ENCODE peak calls at places on chromosomes 3 and 15, in nine cellular contexts. B is IMR-90, W is heart left ventricle, Y is breast epithelium, G is sigmoid colon, Z is spleen, P is Peyer's patch, N is stomach, K is K562. V is an unnamed sample. For H3K27me3, the result is how much of the 10 kb centered on the place peaks cover.

GRCh38 chr3:15051531-15051930 is 13.6 kb downstream of the MRPS25 start:
- DNase-seq in N (peak), B (peak), G (no peak), Y (no peak), K (peak), W (no peak), P (peak), Z (peak), V (peak)

GRCh38 chr3:11717301-11717700 is 73.6 kb upstream of the VGLL4 start:
- DNase-seq in P (no peak), G (no peak), N (no peak), Y (no peak), K (no peak), Z (no peak), W (no peak), B (peak), V (no peak)

GRCh38 chr3:13235897-13236296 is 162.7 kb upstream of the IQSEC1 start:
- DNase-seq in W (no peak), N (no peak), P (no peak), B (no peak), G (no peak), K (no peak), Z (no peak), Y (no peak), V (no peak)

GRCh38 chr3:8536106-8537052 is 34.8 kb downstream of the LMCD1 start:
- DNase-seq in Y (no peak), G (no peak), N (no peak), P (no peak), Z (no peak), K (no peak), W (no peak), B (peak), V (no peak)

GRCh38 chr3:43187836-43188479 is 82.1 kb upstream of the POMGNT2 start:
- DNase-seq in N (no peak), B (no peak), Y (no peak), Z (no peak), W (no peak), G (no peak), P (no peak), K (no peak), V (no peak)

GRCh38 chr3:2883292-2883691 is 226.9 kb downstream of the IL5RA start:
- DNase-seq in Z (no peak), Y (no peak), N (no peak), G (no peak), K (no peak), B (no peak), P (no peak), W (no peak), V (no peak)

GRCh38 chr3:64184621-64185020 is 40.6 kb downstream of the PRICKLE2 start:
- DNase-seq in N (no peak), B (peak), G (no peak), P (no peak), K (no peak), Z (no peak), Y (no peak), W (no peak), V (no peak)

GRCh38 chr15:33374181-33375006 is 63.6 kb downstream of the RYR3 start:
- DNase-seq in B (no peak), N (no peak), P (no peak), G (no peak), Z (no peak), W (peak), K (no peak), Y (no peak), V (no peak)

GRCh38 chr3:151491525-151491924 is 30.7 kb upstream of the IGSF10 start:
- DNase-seq in P (no peak), W (no peak), B (no peak), K (no peak), Y (no peak), Z (no peak), N (no peak), G (no peak), V (no peak)

GRCh38 chr15:70835826-70836225 is 18.1 kb downstream of the LARP6 start:
- DNase-seq in P (no peak), B (no peak), G (no peak), W (no peak), K (no peak), Z (no peak), Y (no peak), N (no peak), V (no peak)

GRCh38 chr3:101725890-101726275 is 1.5 kb downstream of the CEP97 start:
- DNase-seq in K (no peak), N (no peak), Y (no peak), G (no peak), P (no peak), B (no peak), W (no peak), Z (no peak), V (no peak)

GRCh38 chr3:152444029-152444641 is 175.4 kb downstream of the MBNL1 start:
- DNase-seq in Z (no peak), W (no peak), B (peak), N (no peak), Y (no peak), P (no peak), K (peak), G (no peak), V (no peak)

GRCh38 chr3:123270818-123271217 is 69.1 kb downstream of the SEC22A start:
- DNase-seq in G (no peak), K (no peak), W (no peak), Z (no peak), B (no peak), Y (no peak), N (no peak), P (no peak), V (no peak)

GRCh38 chr15:92832992-92833438 is 67.1 kb upstream of the CHD2 start:
- DNase-seq in Z (no peak), G (no peak), W (no peak), N (no peak), P (no peak), K (no peak), B (peak), Y (no peak), V (no peak)

GRCh38 chr3:179991877-179992276 is 44.9 kb downstream of the PEX5L start:
- DNase-seq in P (no peak), N (no peak), G (no peak), B (no peak), Z (no peak), Y (no peak), K (no peak), W (no peak), V (no peak)

GRCh38 chr3:71565976-71566375 is 17.6 kb downstream of the FOXP1 start:
- DNase-seq in G (no peak), K (no peak), N (no peak), Y (no peak), P (no peak), B (no peak), Z (no peak), W (no peak), V (no peak)

GRCh38 chr3:175896655-175897054 is 1037.5 kb downstream of the NAALADL2 start:
- DNase-seq in G (no peak), Z (no peak), Y (no peak), B (no peak), P (no peak), K (no peak), N (no peak), W (no peak), V (no peak)

GRCh38 chr3:133367956-133368355 is 31.9 kb upstream of the BFSP2 start:
- DNase-seq in G (no peak), N (no peak), Y (no peak), Z (no peak), P (no peak), K (no peak), B (no peak), W (no peak), V (no peak)

GRCh38 chr3:8575364-8576104 is 69.1 kb downstream of the SSUH2 start:
- DNase-seq in G (no peak), K (no peak), W (no peak), B (peak), Z (no peak), P (no peak), N (no peak), Y (no peak), V (no peak)

GRCh38 chr15:101123222-101123910 is 128.5 kb downstream of the CHSY1 start:
- DNase-seq in P (no peak), Y (no peak), W (no peak), G (no peak), N (no peak), Z (peak), B (peak), K (no peak), V (no peak)

GRCh38 chr3:49719214-49719884 is at the start of gene AMIGO3:
- DNase-seq in Z (peak), G (peak), N (peak), W (peak), Y (peak), B (peak), K (peak), P (peak), V (peak)

GRCh38 chr3:94114667-94115066 is 51.8 kb downstream of the NSUN3 start:
- DNase-seq in G (no peak), B (no peak), W (no peak), Z (no peak), N (no peak), P (no peak), K (no peak), Y (no peak), V (no peak)

GRCh38 chr3:133761605-133762484 is 15.7 kb downstream of the TF start:
- DNase-seq in P (no peak), W (no peak), Y (no peak), G (no peak), K (no peak), B (no peak), Z (no peak), N (no peak), V (no peak)

GRCh38 chr15:39041979-39042485 is 477.4 kb upstream of the RASGRP1 start:
- DNase-seq in N (no peak), P (no peak), W (no peak), Z (no peak), B (no peak), Y (no peak), K (no peak), G (no peak), V (no peak)

GRCh38 chr15:77064539-77065308 is 6.2 kb downstream of the TSPAN3 start:
- DNase-seq in W (no peak), K (peak), Y (no peak), P (no peak), B (peak), N (no peak), Z (no peak), G (no peak), V (no peak)

GRCh38 chr3:5073374-5074085 is 48.6 kb upstream of the ARL8B start:
- DNase-seq in P (no peak), N (no peak), Y (no peak), W (no peak), G (no peak), Z (no peak), K (no peak), B (no peak), V (no peak)

GRCh38 chr15:29008846-29009245 is 123.1 kb downstream of the APBA2 start:
- DNase-seq in N (no peak), P (no peak), Z (no peak), B (peak), W (no peak), K (no peak), Y (no peak), G (no peak), V (no peak)

GRCh38 chr3:148863814-148864213 is 1.3 kb upstream of the CPA3 start:
- DNase-seq in G (no peak), W (no peak), P (no peak), K (no peak), Z (no peak), Y (no peak), B (no peak), N (no peak), V (no peak)
- H3K27me3 ChIP-seq in G (under half), W (under half), P (under half), K (under half), Z (under half), Y (under half), B (under half), N (under half), V (under half)

DNA sequence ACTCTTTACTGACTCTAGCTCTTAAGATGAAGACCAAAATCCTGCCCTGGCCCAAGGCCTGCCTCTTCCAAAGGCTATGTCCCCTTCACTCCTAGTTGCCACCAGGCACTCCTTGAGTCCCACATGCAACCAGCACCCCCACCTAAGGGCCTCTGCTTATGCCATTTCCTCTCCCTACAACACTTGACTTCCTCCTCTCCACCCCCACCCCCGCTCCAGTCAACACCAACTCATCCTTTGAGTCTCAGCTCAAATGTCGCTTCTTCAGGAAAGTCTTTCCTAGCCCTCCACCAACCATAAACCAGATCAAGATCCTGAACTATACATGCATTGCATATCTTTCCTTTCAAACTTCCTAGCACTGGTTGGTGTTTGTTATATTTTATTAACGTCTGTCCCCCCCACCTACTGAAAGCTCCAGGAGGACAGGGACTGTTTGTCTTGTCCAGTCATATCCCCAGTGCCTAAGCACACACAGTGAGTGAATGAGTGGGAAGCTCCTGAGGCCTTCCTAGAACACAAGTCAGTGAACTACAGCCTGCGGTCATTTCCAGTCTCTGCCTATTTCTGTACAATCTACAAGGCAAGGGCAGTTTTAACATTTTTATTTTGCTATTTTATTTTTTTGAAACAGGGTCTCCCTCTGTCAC is 7.3 kb downstream of the TBC1D2B start:
- DNase-seq in P (peak), W (no peak), G (peak), Y (no peak), K (peak), B (no peak), Z (peak), N (no peak), V (no peak)
- H3K27ac ChIP-seq in P (peak), W (peak), G (peak), Y (peak), K (peak), B (peak), Z (peak), N (no peak), V (peak)

GRCh38 chr15:72230197-72231065 is 559 bp downstream of the PKM start:
- DNase-seq in N (peak), Y (peak), W (peak), P (peak), G (peak), Z (peak), K (peak), B (peak), V (peak)

GRCh38 chr15:72229076-72229946 is 1.7 kb downstream of the PKM start:
- DNase-seq in N (no peak), P (peak), Y (no peak), Z (no peak), W (no peak), K (no peak), G (peak), B (peak), V (no peak)

GRCh38 chr15:72227720-72228119 is 3.3 kb downstream of the PKM start:
- DNase-seq in N (no peak), K (no peak), Z (no peak), B (no peak), W (no peak), Y (no peak), G (no peak), P (no peak), V (no peak)

GRCh38 chr15:72229947-72230196 is 1.1 kb downstream of the PKM start:
- DNase-seq in Z (no peak), P (no peak), G (no peak), N (no peak), K (no peak), B (no peak), Y (no peak), W (no peak), V (no peak)

DNA sequence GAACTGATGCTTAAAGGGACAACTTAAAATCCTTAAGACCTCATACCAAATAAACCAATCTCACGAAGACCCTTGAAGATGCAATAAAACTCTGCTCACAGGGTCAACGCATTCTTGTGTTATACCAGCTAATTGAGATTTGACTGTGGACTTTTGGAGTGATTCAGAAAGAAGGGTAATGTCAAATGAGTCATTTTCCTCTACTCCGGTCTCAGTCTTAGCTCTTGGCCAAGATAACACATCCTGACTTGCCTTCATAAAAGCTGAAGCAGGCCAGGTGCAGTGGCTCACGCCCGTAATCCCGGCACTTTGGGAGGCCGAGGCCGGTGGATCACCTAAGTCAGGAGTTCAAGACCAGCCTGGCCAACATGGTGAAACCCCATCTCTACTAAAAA is 3.8 kb downstream of the PKM start:
- DNase-seq in K (peak), Y (no peak), W (no peak), N (no peak), G (no peak), Z (no peak), P (no peak), B (peak), V (no peak)
- TF ChIP-seq POLR2A in K (no peak), Y (no peak), W (no peak), N (no peak), G (no peak), Z (no peak), P (no peak), B (no peak), V (no peak)

GRCh38 chr15:43522247-43522646 is 4.8 kb downstream of the MAP1A start:
- DNase-seq in G (no peak), K (no peak), W (no peak), Z (no peak), N (no peak), B (no peak), P (no peak), Y (no peak), V (no peak)
- H3K27me3 ChIP-seq in G (under half), K (under half), W (under half), Z (under half), N (under half), B (under half), P (under half), Y (under half), V (under half)

GRCh38 chr3:57974796-57975388 is 33.3 kb upstream of the FLNB start:
- DNase-seq in K (peak), P (no peak), Y (no peak), B (peak), G (no peak), Z (no peak), W (peak), N (no peak), V (no peak)

GRCh38 chr3:57968499-57968898 is 39.7 kb upstream of the FLNB start:
- DNase-seq in P (no peak), Y (no peak), B (no peak), Z (no peak), K (no peak), G (no peak), N (no peak), W (no peak), V (no peak)

GRCh38 chr3:57973715-57974477 is 34.3 kb upstream of the FLNB start:
- DNase-seq in Z (no peak), K (no peak), G (no peak), P (no peak), W (no peak), N (no peak), B (no peak), Y (no peak), V (no peak)

GRCh38 chr3:57971975-57972374 is 36.2 kb upstream of the FLNB start:
- DNase-seq in G (no peak), Y (no peak), K (no peak), B (no peak), P (no peak), N (peak), Z (no peak), W (peak), V (no peak)

GRCh38 chr3:57972421-57973111 is 35.7 kb upstream of the FLNB start:
- DNase-seq in P (no peak), N (peak), B (no peak), G (no peak), W (no peak), K (no peak), Z (no peak), Y (no peak), V (no peak)
- H3K27ac ChIP-seq in P (peak), N (peak), B (peak), G (peak), W (peak), K (no peak), Z (no peak), Y (peak), V (no peak)

DNA sequence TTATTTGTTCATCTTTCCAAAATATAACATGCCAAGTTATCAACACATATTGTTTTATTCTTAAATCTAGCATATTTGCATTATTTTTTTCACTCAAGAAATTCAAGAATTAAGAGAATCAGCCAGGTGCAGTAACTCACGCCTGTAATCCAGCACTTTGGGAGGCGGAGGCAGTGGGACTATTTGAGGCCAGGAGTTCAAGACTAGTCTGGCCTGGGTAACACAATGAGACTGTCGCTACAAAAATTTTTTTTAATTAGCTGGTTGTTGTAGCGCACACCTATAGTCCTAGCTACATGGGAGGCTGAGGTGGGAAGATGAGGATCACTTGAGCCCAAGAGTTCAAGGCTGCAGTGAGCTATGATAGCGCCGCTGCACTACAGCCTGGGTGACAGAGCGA is 10.5 kb downstream of the DCUN1D1 start:
- DNase-seq in Z (no peak), K (no peak), B (no peak), Y (no peak), G (no peak), N (no peak), P (no peak), W (no peak), V (no peak)
- TF ChIP-seq POLR2A in Z (no peak), K (no peak), B (no peak), Y (no peak), G (no peak), N (no peak), P (no peak), W (no peak), V (no peak)

GRCh38 chr3:184565421-184566211 is 4.0 kb downstream of the EPHB3 start:
- DNase-seq in Y (peak), P (no peak), G (no peak), N (peak), B (peak), K (no peak), Z (peak), W (peak), V (no peak)
- H3K27me3 ChIP-seq in Y (under half), P (under half), G (under half), N (under half), B (under half), K (under half), Z (under half), W (under half), V (under half)

DNA sequence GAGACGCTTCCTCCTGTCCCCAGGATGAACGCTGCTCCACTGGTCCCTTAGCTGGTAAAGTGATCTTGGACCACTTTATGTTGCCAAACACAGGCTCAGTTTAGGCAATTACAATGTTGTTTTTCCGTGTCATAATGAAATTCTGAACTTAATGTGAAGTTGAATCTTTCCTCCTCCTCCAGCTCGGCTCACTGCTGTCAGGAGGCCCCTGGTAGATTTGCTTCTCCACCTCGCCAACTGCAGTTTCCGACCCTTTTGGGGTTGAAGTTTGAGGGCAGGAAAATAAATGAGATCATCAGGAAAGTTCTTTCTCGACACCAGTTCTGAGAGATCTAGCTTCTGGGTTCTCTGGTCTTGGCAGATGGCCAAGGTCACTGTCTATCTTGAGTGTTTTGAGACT is 27.8 kb downstream of the CFAP161 start:
- DNase-seq in Y (no peak), Z (no peak), W (no peak), P (no peak), N (no peak), B (no peak), K (no peak), G (no peak), V (no peak)
- H3K27ac ChIP-seq in Y (no peak), Z (no peak), W (peak), P (no peak), N (no peak), B (no peak), K (no peak), G (no peak), V (no peak)

GRCh38 chr3:172804323-172804722 is 53.8 kb downstream of the ECT2 start:
- DNase-seq in B (no peak), W (no peak), N (no peak), Y (no peak), K (no peak), P (no peak), G (no peak), Z (no peak), V (no peak)
- TF ChIP-seq POLR2A in B (no peak), W (no peak), N (no peak), Y (no peak), K (no peak), P (no peak), G (no peak), Z (no peak), V (no peak)

V was measured in right lobe of liver.